ENCODE peak calls at places on chromosome 19, in nine cellular contexts. R is ovary, O is tibial nerve, E is body of pancreas, N is uterus, Q is esophagus squamous epithelium, K is heart left ventricle, D is breast epithelium, U is adrenal gland. Z is an unnamed sample.

GRCh38 chr19:33506498-33506897 is 15.1 kb downstream of the PEPD start:
- DNase-seq in R (no peak), O (no peak), E (no peak), N (no peak), Q (no peak), K (no peak), D (no peak), U (no peak), Z (no peak)

GRCh38 chr19:3760871-3761361 is 576 bp downstream of the APBA3 start:
- DNase-seq in R (no peak), O (no peak), E (no peak), N (no peak), Q (no peak), K (no peak), D (no peak), U (peak; percentile 36), Z (no peak)

GRCh38 chr19:48511800-48512503 is at the start of gene LMTK3:
- DNase-seq in R (no peak), O (no peak), E (peak; percentile 38), N (no peak), Q (no peak), K (no peak), D (no peak), U (no peak), Z (no peak)

GRCh38 chr19:41703602-41704293 is 4.7 kb upstream of the CEACAM5 start:
- DNase-seq in R (no peak), O (no peak), E (no peak), N (peak; percentile 4), Q (no peak), K (no peak), D (no peak), U (peak; percentile 2), Z (peak; percentile 40)

GRCh38 chr19:18366027-18366435 is 19.9 kb upstream of the GDF15 start:
- DNase-seq in R (no peak), O (no peak), E (no peak), N (no peak), Q (no peak), K (no peak), D (no peak), U (no peak), Z (no peak)

GRCh38 chr19:33448159-33448516 is 73.5 kb downstream of the PEPD start:
- DNase-seq in R (no peak), O (no peak), E (no peak), N (no peak), Q (no peak), K (peak; percentile 6), D (no peak), U (no peak), Z (peak; percentile 37)

GRCh38 chr19:19372656-19373416 is 32.6 kb upstream of the GATAD2A start:
- DNase-seq in R (no peak), O (peak; percentile 25), E (peak; percentile 62), N (no peak), Q (no peak), K (peak; percentile 85), D (no peak), U (peak; percentile 67), Z (peak; percentile 75)

GRCh38 chr19:2865334-2866221 is 1.6 kb upstream of the ZNF556 start:
- DNase-seq in R (no peak), O (no peak), E (no peak), N (no peak), Q (no peak), K (no peak), D (no peak), U (no peak), Z (no peak)

GRCh38 chr19:41297628-41298326 is 12.2 kb upstream of the CCDC97 start:
- DNase-seq in R (no peak), O (no peak), E (no peak), N (no peak), Q (no peak), K (peak; percentile 72), D (no peak), U (no peak), Z (no peak)

GRCh38 chr19:3801412-3802096 is 15.4 kb upstream of the MATK start:
- DNase-seq in R (no peak), O (no peak), E (peak; percentile 31), N (no peak), Q (no peak), K (peak; percentile 50), D (peak; percentile 36), U (peak; percentile 34), Z (no peak)

GRCh38 chr19:48724796-48725753 is 5.5 kb upstream of the MAMSTR start:
- DNase-seq in R (peak; percentile 77), O (peak; percentile 82), E (peak; percentile 60), N (peak; percentile 69), Q (no peak), K (peak; percentile 83), D (no peak), U (peak; percentile 86), Z (no peak)

GRCh38 chr19:11269408-11269807 is 7.1 kb upstream of the DOCK6 start:
- DNase-seq in R (no peak), O (no peak), E (no peak), N (no peak), Q (no peak), K (no peak), D (no peak), U (no peak), Z (no peak)

GRCh38 chr19:35889370-35890112 is 10.8 kb downstream of the NFKBID start:
- DNase-seq in R (no peak), O (no peak), E (no peak), N (no peak), Q (no peak), K (no peak), D (no peak), U (no peak), Z (no peak)

GRCh38 chr19:5078179-5078578 is 109.3 kb downstream of the KDM4B start:
- DNase-seq in R (no peak), O (no peak), E (no peak), N (no peak), Q (no peak), K (no peak), D (no peak), U (no peak), Z (peak; percentile 80)
- H3K27ac ChIP-seq in R (no peak overlapping the region), O (no peak overlapping the region), E (no peak overlapping the region), N (no peak overlapping the region), Q (no peak overlapping the region), K (no peak overlapping the region), D (no peak overlapping the region), U (no peak overlapping the region), Z (no peak overlapping the region)

GRCh38 chr19:57888107-57888493 is 737 bp downstream of the ZNF814 start:
- DNase-seq in R (no peak), O (no peak), E (no peak), N (no peak), Q (no peak), K (no peak), D (no peak), U (no peak), Z (no peak)

GRCh38 chr19:57887195-57887941 is 1.5 kb downstream of the ZNF814 start:
- DNase-seq in R (no peak), O (no peak), E (no peak), N (no peak), Q (no peak), K (no peak), D (no peak), U (no peak), Z (no peak)

GRCh38 chr19:57886046-57886445 is 2.8 kb downstream of the ZNF814 start:
- DNase-seq in R (no peak), O (no peak), E (no peak), N (no peak), Q (no peak), K (no peak), D (no peak), U (no peak), Z (no peak)

GRCh38 chr19:57888494-57889231 is at the start of gene ZNF814:
- DNase-seq in R (peak; percentile 72), O (peak; percentile 73), E (peak; percentile 68), N (peak; percentile 66), Q (peak; percentile 15), K (peak; percentile 88), D (peak; percentile 86), U (peak; percentile 91), Z (peak; percentile 85)
- TF ChIP-seq POLR2A in R (no peak), O (no peak), E (peak; percentile 39), N (no peak), Q (no peak), K (no peak), D (no peak), U (peak; percentile 56), Z (no peak)

GRCh38 chr19:46402725-46403124 is 10.6 kb downstream of the CCDC8 start:
- DNase-seq in R (peak; percentile 41), O (no peak), E (no peak), N (no peak), Q (no peak), K (no peak), D (no peak), U (no peak), Z (no peak)

GRCh38 chr19:46404039-46404883 is 9.1 kb downstream of the CCDC8 start:
- DNase-seq in R (peak; percentile 82), O (peak; percentile 47), E (peak; percentile 68), N (peak; percentile 74), Q (no peak), K (peak; percentile 58), D (peak; percentile 54), U (no peak), Z (peak; percentile 81)

GRCh38 chr19:46407891-46408426 is 5.4 kb downstream of the CCDC8 start:
- DNase-seq in R (peak; percentile 50), O (no peak), E (no peak), N (no peak), Q (no peak), K (no peak), D (no peak), U (no peak), Z (no peak)

GRCh38 chr19:46408611-46409039 is 4.7 kb downstream of the CCDC8 start:
- DNase-seq in R (peak; percentile 82), O (peak; percentile 25), E (peak; percentile 72), N (peak; percentile 85), Q (no peak), K (peak; percentile 76), D (peak; percentile 75), U (peak; percentile 91), Z (no peak)

GRCh38 chr19:46404884-46405658 is 8.3 kb downstream of the CCDC8 start:
- DNase-seq in R (peak; percentile 66), O (no peak), E (no peak), N (peak; percentile 59), Q (no peak), K (no peak), D (peak; percentile 53), U (no peak), Z (peak; percentile 53)
- H3K27me3 ChIP-seq in R (no peaks in the 10 kb centered on the region), O (no peaks in the 10 kb centered on the region), E (no peaks in the 10 kb centered on the region), N (no peaks in the 10 kb centered on the region), Q (no peaks in the 10 kb centered on the region), K (peaks cover 12% of the 10 kb centered on the region), D (peaks cover 4% of the 10 kb centered on the region), U (no peaks in the 10 kb centered on the region), Z (no peaks in the 10 kb centered on the region)

DNA sequence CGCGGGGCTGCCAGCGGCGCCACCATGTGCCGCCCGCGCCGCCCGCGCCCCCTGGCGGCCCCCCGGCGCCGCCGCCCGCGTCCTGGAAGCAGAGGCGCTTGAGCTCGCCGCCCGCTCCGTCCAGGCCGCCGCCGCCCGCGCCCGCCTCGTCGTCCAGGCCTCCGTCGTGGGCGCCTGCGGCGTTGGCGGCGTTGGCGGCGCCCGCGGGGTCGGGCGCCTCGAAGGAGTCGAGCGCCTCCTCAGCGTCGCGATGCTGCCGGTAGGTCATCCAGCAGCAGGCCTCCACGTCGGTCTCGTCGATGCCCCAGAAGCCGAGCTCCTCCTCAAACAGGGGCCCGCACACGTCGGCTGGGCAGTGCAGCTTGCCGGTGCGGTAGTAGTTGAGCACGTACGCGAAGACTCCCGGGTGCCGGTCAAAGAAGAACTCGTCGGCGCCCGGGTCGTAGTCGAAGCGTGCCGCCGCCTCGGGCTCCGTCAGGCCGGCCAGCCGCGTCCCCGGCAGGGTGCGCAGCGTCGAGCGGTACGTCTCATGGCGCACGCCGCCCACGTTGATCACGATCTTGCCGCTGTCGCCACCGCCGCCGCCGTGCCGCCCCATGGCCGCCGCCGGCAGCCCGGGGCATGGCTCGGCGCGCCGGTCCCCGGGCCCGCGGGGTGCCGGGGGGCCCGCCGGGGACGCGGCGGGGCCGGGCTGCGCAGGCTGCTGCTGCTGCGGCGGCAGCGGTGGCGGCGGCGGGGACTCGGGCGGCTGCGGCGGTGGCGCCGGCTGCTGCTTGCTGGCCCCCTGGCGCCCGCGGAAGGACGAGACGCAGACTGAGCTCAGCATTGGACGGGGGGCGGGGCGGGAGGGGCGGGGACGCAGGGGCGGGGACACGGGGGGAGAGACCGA is 676 bp downstream of the KCNC3 start:
- DNase-seq in R (no peak), O (no peak), E (peak; percentile 40), N (no peak), Q (no peak), K (no peak), D (no peak), U (no peak), Z (no peak)
- H3K27ac ChIP-seq in R (no peak overlapping the region), O (no peak overlapping the region), E (peak overlapping the region; percentile 54), N (no peak overlapping the region), Q (no peak overlapping the region), K (no peak overlapping the region), D (no peak overlapping the region), U (no peak overlapping the region), Z (no peak overlapping the region)